ENCODE peak calls at places on chromosomes 13 and 19, in eight cellular contexts. One of them, this sample, is unnamed.
A peak's percentile ranks its signal among the peaks of the same experiment; 100 is the strongest.

GRCh38 chr19:38932425-38933179 is 1.9 kb downstream of the MRPS12 start:
- DNase-seq in posterior cingulate gyrus: no peak
- DNase-seq in AG08396: no peak
- DNase-seq in NCI-H146: peak; percentile 36
- DNase-seq in chondrocyte: peak; percentile 93
- DNase-seq in kidney tubule cell: peak; percentile 45
- DNase-seq in colonic mucosa: no peak
- DNase-seq in upper lobe of right lung: no peak
- DNase-seq in this sample: peak; percentile 10

GRCh38 chr13:20127263-20127562 is 33.6 kb downstream of the GJA3 start:
- DNase-seq in posterior cingulate gyrus: no peak
- DNase-seq in AG08396: no peak
- DNase-seq in NCI-H146: no peak
- DNase-seq in chondrocyte: no peak
- DNase-seq in kidney tubule cell: no peak
- DNase-seq in colonic mucosa: no peak
- DNase-seq in upper lobe of right lung: no peak
- DNase-seq in this sample: no peak

GRCh38 chr19:29211562-29212416 is 1.2 kb downstream of the UQCRFS1 start:
- DNase-seq in posterior cingulate gyrus: no peak
- DNase-seq in AG08396: peak; percentile 31
- DNase-seq in NCI-H146: no peak
- DNase-seq in chondrocyte: no peak
- DNase-seq in kidney tubule cell: peak; percentile 27
- DNase-seq in colonic mucosa: no peak
- DNase-seq in upper lobe of right lung: no peak
- DNase-seq in this sample: no peak

GRCh38 chr13:113114511-113115362 is 7.9 kb upstream of the F10 start:
- DNase-seq in posterior cingulate gyrus: peak; percentile 43
- DNase-seq in AG08396: no peak
- DNase-seq in NCI-H146: no peak
- DNase-seq in chondrocyte: peak; percentile 81
- DNase-seq in kidney tubule cell: no peak
- DNase-seq in colonic mucosa: no peak
- DNase-seq in upper lobe of right lung: no peak
- DNase-seq in this sample: no peak

GRCh38 chr13:32911506-32911905 is 104.7 kb upstream of the KL start:
- DNase-seq in posterior cingulate gyrus: no peak
- DNase-seq in AG08396: peak; percentile 49
- DNase-seq in NCI-H146: peak; percentile 76
- DNase-seq in chondrocyte: no peak
- DNase-seq in kidney tubule cell: peak; percentile 73
- DNase-seq in colonic mucosa: no peak
- DNase-seq in upper lobe of right lung: no peak
- DNase-seq in this sample: peak; percentile 77

GRCh38 chr13:101150998-101151397 is 265.3 kb downstream of the NALCN start:
- DNase-seq in posterior cingulate gyrus: peak; percentile 83
- DNase-seq in AG08396: no peak
- DNase-seq in NCI-H146: peak; percentile 41
- DNase-seq in chondrocyte: no peak
- DNase-seq in kidney tubule cell: no peak
- DNase-seq in colonic mucosa: no peak
- DNase-seq in upper lobe of right lung: no peak
- DNase-seq in this sample: no peak

GRCh38 chr13:90868321-90868920 is 479.1 kb upstream of the MIR17HG start:
- DNase-seq in posterior cingulate gyrus: no peak
- DNase-seq in AG08396: peak; percentile 5
- DNase-seq in NCI-H146: peak; percentile 7
- DNase-seq in chondrocyte: no peak
- DNase-seq in kidney tubule cell: peak; percentile 18
- DNase-seq in colonic mucosa: peak; percentile 23
- DNase-seq in upper lobe of right lung: no peak
- DNase-seq in this sample: peak; percentile 7

GRCh38 chr19:31105761-31106160 is 243.5 kb downstream of the TSHZ3 start:
- DNase-seq in posterior cingulate gyrus: no peak
- DNase-seq in AG08396: no peak
- DNase-seq in NCI-H146: no peak
- DNase-seq in chondrocyte: no peak
- DNase-seq in kidney tubule cell: no peak
- DNase-seq in colonic mucosa: no peak
- DNase-seq in upper lobe of right lung: no peak
- DNase-seq in this sample: no peak

GRCh38 chr13:40236566-40237168 is 429.8 kb downstream of the FOXO1 start:
- DNase-seq in posterior cingulate gyrus: no peak
- DNase-seq in AG08396: no peak
- DNase-seq in NCI-H146: no peak
- DNase-seq in chondrocyte: no peak
- DNase-seq in kidney tubule cell: no peak
- DNase-seq in colonic mucosa: no peak
- DNase-seq in upper lobe of right lung: no peak
- DNase-seq in this sample: no peak

This sample was measured in COR-L47.